ENCODE peak calls at places on chromosomes 1 and 21, in eight cellular contexts. O is AML-193, S is GM13976, D is progenitor cell of endocrine pancreas, V is H9, Z is ELR, W is hepatocyte, B is RCC 7860. U is an unnamed sample.

GRCh38 chr1:215567491-215568286 is 585 bp downstream of the KCTD3 start:
- DNase-seq in V (peak), W (peak), O (no peak), S (peak), D (peak), B (peak), Z (peak), U (peak)

GRCh38 chr1:173861731-173862145 is 6.1 kb downstream of the GAS5 start:
- DNase-seq in Z (peak), D (no peak), O (no peak), V (peak), S (no peak), B (peak), W (no peak), U (peak)

GRCh38 chr21:45999581-46000181 is 18.1 kb downstream of the COL6A1 start:
- DNase-seq in D (no peak), Z (no peak), V (peak), W (no peak), O (no peak), S (no peak), B (no peak), U (no peak)

GRCh38 chr1:205374205-205375078 is 17.7 kb upstream of the KLHDC8A start:
- DNase-seq in Z (peak), V (no peak), S (no peak), W (peak), O (no peak), D (no peak), B (peak), U (no peak)

GRCh38 chr1:228996286-228996685 is 261.0 kb downstream of the RHOU start:
- DNase-seq in W (no peak), V (no peak), Z (no peak), B (no peak), D (no peak), S (no peak), O (no peak), U (no peak)

GRCh38 chr1:153921803-153922075 is 1.0 kb downstream of the GATAD2B start:
- DNase-seq in B (no peak), O (no peak), W (no peak), D (no peak), Z (peak), S (no peak), V (no peak), U (no peak)

GRCh38 chr1:10210841-10211804 is 753 bp downstream of the KIF1B start:
- DNase-seq in V (peak), D (peak), Z (peak), B (peak), W (peak), S (peak), O (no peak), U (peak)

GRCh38 chr1:22428672-22429071 is 23.0 kb upstream of the ZBTB40 start:
- DNase-seq in B (no peak), W (peak), O (no peak), V (no peak), D (no peak), Z (peak), S (peak), U (peak)

GRCh38 chr1:244874974-244875579 is 10.7 kb upstream of the HNRNPU start:
- DNase-seq in Z (no peak), W (no peak), O (no peak), D (no peak), S (no peak), B (no peak), V (peak), U (peak)

U was measured in NB4.